ENCODE peak calls at places on chromosomes 2 and 18, in eight cellular contexts. Y is type B pancreatic cell, E is astrocyte of the cerebellum, Q is IMR-90, X is BJ, F is progenitor cell of endocrine pancreas, Z is GM23338, U is GM12864. D is an unnamed sample.

GRCh38 chr2:9753276-9753600 is 90.0 kb upstream of the TAF1B start:
- DNase-seq in U (peak; percentile 78), Y (no peak), Z (no peak), Q (peak; percentile 91), X (peak; percentile 72), F (no peak), E (peak; percentile 55), D (peak; percentile 57)

GRCh38 chr2:12918138-12918840 is 201.6 kb downstream of the TRIB2 start:
- DNase-seq in Y (no peak), X (no peak), Q (peak; percentile 45), F (no peak), Z (no peak), E (no peak), U (no peak), D (no peak)

GRCh38 chr18:76803814-76804213 is 18.5 kb upstream of the ZNF236 start:
- DNase-seq in Y (no peak), U (no peak), Q (peak; percentile 52), F (peak; percentile 24), X (no peak), Z (peak; percentile 90), E (peak; percentile 20), D (no peak)

GRCh38 chr18:26656944-26657536 is 108.7 kb upstream of the KCTD1 start:
- DNase-seq in Q (peak; percentile 36), Z (peak; percentile 79), Y (peak; percentile 84), U (no peak), X (no peak), F (peak; percentile 57), E (no peak), D (peak; percentile 20)

GRCh38 chr2:8300905-8301304 is 381.0 kb upstream of the ID2 start:
- DNase-seq in Z (no peak), X (no peak), E (no peak), F (no peak), Q (no peak), U (no peak), Y (no peak), D (no peak)

GRCh38 chr2:184835081-184835728 is 236.9 kb downstream of the ZNF804A start:
- DNase-seq in Z (no peak), X (no peak), Y (no peak), Q (peak; percentile 12), U (no peak), F (no peak), E (no peak), D (no peak)

GRCh38 chr18:27278131-27278530 is 93.0 kb upstream of the CHST9 start:
- DNase-seq in F (no peak), U (no peak), Z (no peak), Y (no peak), E (no peak), X (no peak), Q (no peak), D (no peak)

GRCh38 chr18:41666251-41666650 is 288.8 kb upstream of the PIK3C3 start:
- DNase-seq in F (no peak), Z (no peak), U (no peak), Y (no peak), E (no peak), Q (no peak), X (no peak), D (no peak)

GRCh38 chr2:1709970-1710560 is 34.2 kb downstream of the PXDN start:
- DNase-seq in F (no peak), X (no peak), Y (no peak), E (no peak), U (no peak), Q (no peak), Z (no peak), D (no peak)

DNA sequence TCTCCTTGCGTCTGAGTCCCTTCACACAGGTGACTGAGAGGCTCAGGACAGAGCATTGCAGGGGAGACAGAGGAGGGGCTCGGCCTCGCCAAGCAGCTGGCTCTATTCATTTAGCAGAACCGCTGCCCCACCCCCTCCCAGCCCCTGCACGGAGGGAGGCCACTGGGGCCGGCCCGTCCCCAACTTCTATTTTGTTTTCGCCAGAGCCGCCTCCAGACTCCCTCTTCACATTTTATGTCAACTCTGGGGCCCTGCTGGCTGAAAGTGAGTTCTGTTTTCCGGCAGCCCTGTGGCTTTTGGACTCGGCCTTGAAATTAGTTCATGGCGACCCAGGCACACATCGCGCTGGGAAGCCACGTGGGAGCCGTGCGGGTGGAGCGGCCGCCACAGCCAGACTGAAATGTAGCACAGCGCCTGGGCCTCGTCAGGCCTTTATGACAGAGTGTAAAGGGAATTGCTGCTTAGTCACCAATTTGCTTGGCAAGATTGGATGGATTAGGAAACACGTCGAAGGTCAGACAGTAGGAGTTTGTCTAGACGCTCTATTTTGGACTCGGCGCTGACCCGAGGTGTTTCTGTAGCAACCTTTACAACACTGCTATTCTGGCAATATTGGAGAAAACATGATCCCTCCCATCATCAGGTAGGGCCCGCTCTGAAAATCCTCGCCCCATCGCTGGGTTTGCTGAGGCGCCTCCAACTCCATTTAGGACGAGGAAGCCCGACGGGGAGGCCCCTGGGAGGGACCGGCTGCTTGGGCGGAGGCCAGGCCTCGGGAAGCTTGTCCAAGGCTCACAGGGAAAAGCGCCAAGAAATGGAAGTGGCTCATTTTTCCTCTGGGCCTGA is 90.7 kb upstream of the CTDP1 start:
- DNase-seq in X (peak; percentile 72), F (no peak), Y (peak; percentile 71), Q (peak; percentile 87), Z (peak; percentile 50), U (no peak), E (peak; percentile 74), D (peak; percentile 58)
- TF ChIP-seq CTCF in X (no peak), F (no peak), Y (peak; percentile 16), Q (no peak), Z (no peak), U (no peak), E (no peak), D (no peak)

DNA sequence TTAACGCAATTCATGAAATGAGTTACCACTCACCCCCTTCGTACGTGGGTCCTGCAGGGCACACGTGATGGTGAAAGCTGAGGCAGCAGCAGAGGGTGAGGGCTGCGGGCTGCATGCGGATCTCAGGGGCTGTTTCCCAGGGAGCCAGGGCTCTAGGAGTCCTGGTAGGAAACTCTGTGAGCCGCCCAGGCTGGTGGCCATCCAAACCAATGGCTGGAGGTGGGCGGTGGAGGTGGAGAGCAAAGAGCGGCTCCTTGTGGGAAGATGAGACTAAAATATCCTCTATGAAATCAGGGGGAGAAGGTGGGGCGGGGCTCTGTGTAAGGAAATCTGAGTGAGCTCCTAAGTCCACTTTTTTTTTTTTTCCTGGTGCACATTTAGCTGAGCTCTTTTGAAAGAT is 120.1 kb upstream of the SLC1A4 start:
- DNase-seq in X (no peak), Z (peak; percentile 27), Q (no peak), Y (no peak), U (no peak), E (no peak), F (no peak), D (no peak)
- TF ChIP-seq CTCF in X (no peak), Z (no peak), Q (no peak), Y (no peak), U (no peak), E (no peak), F (no peak), D (no peak)

GRCh38 chr2:119049968-119050657 is 108.1 kb downstream of the MARCO start:
- DNase-seq in Z (peak; percentile 68), F (no peak), X (no peak), E (no peak), U (no peak), Y (peak; percentile 51), Q (no peak), D (no peak)
- TF ChIP-seq CTCF in Z (peak; percentile 61), F (no peak), X (no peak), E (no peak), U (no peak), Y (peak; percentile 37), Q (no peak), D (no peak)

DNA sequence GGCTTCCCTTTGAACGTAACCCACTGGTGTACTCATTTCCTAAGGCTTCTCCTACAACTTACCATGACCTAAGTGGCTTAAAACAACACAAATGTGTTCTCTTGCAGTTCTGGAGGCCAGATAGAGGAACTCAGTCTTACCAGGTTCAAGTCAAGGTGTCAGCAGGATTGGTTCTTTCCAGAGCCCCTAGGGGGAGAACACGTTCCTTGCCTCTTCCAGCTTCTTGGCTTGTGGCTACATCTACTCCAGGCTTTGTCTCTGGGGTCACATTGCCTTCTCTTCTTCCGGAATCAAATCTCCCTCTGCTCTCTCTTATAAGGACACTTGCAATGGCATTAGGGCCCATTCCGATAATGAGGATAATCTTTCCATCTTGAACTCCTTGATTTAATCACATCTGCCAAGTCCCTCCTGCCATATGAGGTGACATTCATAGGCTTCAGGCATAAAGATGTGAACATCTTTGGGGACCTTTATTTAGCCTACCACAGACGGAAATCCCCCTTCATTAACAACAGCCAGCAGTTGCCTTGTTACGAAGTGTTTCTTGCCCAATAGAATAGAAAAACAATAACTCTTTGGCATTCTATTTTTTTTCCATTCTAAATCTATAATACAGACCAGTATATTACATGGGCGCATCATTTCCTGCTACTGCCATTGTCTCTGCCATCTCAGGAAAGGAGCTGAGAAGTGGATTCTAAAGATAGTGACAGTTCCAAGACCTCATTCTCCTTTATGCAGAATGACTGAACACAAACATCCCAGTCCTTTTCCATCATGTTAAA is 362.0 kb downstream of the ZNF521 start:
- DNase-seq in Q (no peak), E (no peak), F (no peak), Y (no peak), X (no peak), Z (peak; percentile 56), U (no peak), D (no peak)
- TF ChIP-seq CTCF in Q (no peak), E (no peak), F (no peak), Y (no peak), X (no peak), Z (peak; percentile 36), U (no peak), D (no peak)

GRCh38 chr2:241844066-241844728 is 14.5 kb downstream of the PDCD1 start:
- DNase-seq in Z (peak; percentile 73), X (peak; percentile 4), Y (peak; percentile 74), F (peak; percentile 48), U (no peak), Q (peak; percentile 22), E (no peak), D (no peak)
- TF ChIP-seq CTCF in Z (no peak), X (no peak), Y (no peak), F (no peak), U (no peak), Q (peak; percentile 26), E (no peak), D (no peak)

D was measured in AG09319.